ENCODE peak calls at places on chromosomes 6 and 20, in nine cellular contexts. E is hippocampal formation, O is ureter, F is aorta, L is neuronal stem cell, H is fibroblast of the aortic adventitia, B is cardiac fibroblast, U is choroid plexus epithelial cell, X is T-helper 1 cell. S is an unnamed sample.

GRCh38 chr6:56804996-56805395 is 149.9 kb upstream of the BEND6 start:
- DNase-seq in U (peak; percentile 77), B (peak; percentile 66), O (no peak), E (no peak), F (no peak), L (no peak), H (peak; percentile 73), X (no peak), S (no peak)

GRCh38 chr6:27795697-27796494 is 116.3 kb downstream of the OR2B2 start:
- DNase-seq in H (peak; percentile 97), B (peak; percentile 93), E (no peak), F (no peak), O (peak; percentile 80), U (peak; percentile 94), X (no peak), L (peak; percentile 88), S (no peak)

GRCh38 chr6:151075527-151075926 is 164.2 kb upstream of the AKAP12 start:
- DNase-seq in O (no peak), U (peak; percentile 71), H (peak; percentile 46), B (peak; percentile 86), F (no peak), L (no peak), X (no peak), E (no peak), S (no peak)

GRCh38 chr6:163455553-163455952 is 41.0 kb downstream of the QKI start:
- DNase-seq in H (no peak), L (no peak), U (peak; percentile 70), E (no peak), O (no peak), X (no peak), B (no peak), F (no peak), S (no peak)

GRCh38 chr6:142014515-142014914 is 118.2 kb upstream of the GJE1 start:
- DNase-seq in L (no peak), F (no peak), X (no peak), H (peak; percentile 75), E (no peak), U (peak; percentile 63), O (no peak), B (peak; percentile 69), S (no peak)

GRCh38 chr20:62776692-62777527 is 19.4 kb upstream of the MRGBP start:
- DNase-seq in F (no peak), U (no peak), B (no peak), H (no peak), X (no peak), L (no peak), E (no peak), O (no peak), S (no peak)

GRCh38 chr6:113047932-113048331 is 700.8 kb downstream of the RFPL4B start:
- DNase-seq in B (no peak), U (peak; percentile 14), E (no peak), H (peak; percentile 35), O (no peak), L (no peak), X (no peak), F (no peak), S (no peak)

GRCh38 chr20:53329781-53330180 is 263.9 kb downstream of the ZNF217 start:
- DNase-seq in L (no peak), B (no peak), X (no peak), E (no peak), O (no peak), H (no peak), U (no peak), F (no peak), S (no peak)

GRCh38 chr20:5073154-5074049 is 46.4 kb downstream of the PCNA start:
- DNase-seq in U (peak; percentile 24), H (peak; percentile 86), X (no peak), E (peak; percentile 56), O (peak; percentile 89), F (peak; percentile 96), L (no peak), B (peak; percentile 74), S (peak; percentile 93)

GRCh38 chr20:3248167-3248992 is 9.4 kb upstream of the SLC4A11 start:
- DNase-seq in X (no peak), F (no peak), O (no peak), L (peak; percentile 15), B (peak; percentile 38), H (peak; percentile 28), U (peak; percentile 26), E (no peak), S (peak; percentile 81)

GRCh38 chr6:9543649-9544048 is 871.2 kb downstream of the TFAP2A start:
- DNase-seq in B (no peak), O (no peak), L (no peak), X (no peak), H (no peak), E (no peak), U (no peak), F (no peak), S (no peak)

GRCh38 chr6:26202201-26202611 is 115.0 kb downstream of the HFE start:
- DNase-seq in B (no peak), E (no peak), H (no peak), U (no peak), L (no peak), X (no peak), O (no peak), F (no peak), S (no peak)

GRCh38 chr6:83592770-83593394 is 80.5 kb downstream of the PRSS35 start:
- DNase-seq in O (no peak), L (no peak), F (no peak), B (peak; percentile 19), U (peak; percentile 42), X (no peak), E (no peak), H (peak; percentile 14), S (no peak)

GRCh38 chr20:24134284-24134683 is 145.7 kb upstream of the GGTLC1 start:
- DNase-seq in X (no peak), L (no peak), U (peak; percentile 18), H (peak; percentile 25), E (no peak), O (no peak), F (no peak), B (no peak), S (no peak)

GRCh38 chr20:37821691-37822655 is 81.0 kb upstream of the VSTM2L start:
- DNase-seq in E (no peak), H (peak; percentile 68), F (no peak), O (no peak), U (peak; percentile 83), L (no peak), B (peak; percentile 71), X (no peak), S (no peak)

GRCh38 chr20:35329435-35330139 is 37.4 kb upstream of the FAM83C start:
- DNase-seq in L (peak; percentile 14), F (no peak), H (no peak), X (no peak), B (no peak), O (no peak), U (no peak), E (no peak), S (no peak)

GRCh38 chr20:62400541-62400940 is 6.5 kb downstream of the CABLES2 start:
- DNase-seq in U (no peak), F (no peak), E (no peak), X (no peak), B (no peak), L (no peak), O (no peak), H (no peak), S (no peak)

GRCh38 chr6:121651420-121651819 is 216.0 kb downstream of the GJA1 start:
- DNase-seq in E (no peak), O (no peak), X (no peak), U (peak; percentile 86), L (no peak), F (no peak), B (peak; percentile 47), H (no peak), S (no peak)

GRCh38 chr6:35654883-35655282 is 33.8 kb downstream of the FKBP5 start:
- DNase-seq in F (no peak), U (no peak), L (no peak), E (no peak), B (no peak), X (no peak), H (no peak), O (no peak), S (no peak)

GRCh38 chr6:144145546-144145945 is 4.8 kb upstream of the STX11 start:
- DNase-seq in L (no peak), X (no peak), O (no peak), F (no peak), B (no peak), U (no peak), H (peak; percentile 15), E (no peak), S (no peak)

GRCh38 chr6:158044525-158044888 is 62.8 kb downstream of the SYNJ2 start:
- DNase-seq in L (no peak), H (no peak), X (no peak), E (no peak), F (no peak), B (no peak), U (no peak), O (no peak), S (peak; percentile 0)

GRCh38 chr20:23049933-23050838 is 714 bp upstream of the THBD start:
- DNase-seq in X (no peak), U (peak; percentile 51), E (no peak), O (peak; percentile 75), L (peak; percentile 29), H (no peak), B (no peak), F (peak; percentile 91), S (no peak)

GRCh38 chr20:49278817-49279676 is 1.2 kb upstream of the ZNFX1 start:
- DNase-seq in H (no peak), F (no peak), B (peak; percentile 39), O (no peak), L (no peak), U (peak; percentile 48), E (no peak), X (no peak), S (no peak)

GRCh38 chr6:72733045-72733444 is 111.2 kb downstream of the KCNQ5 start:
- DNase-seq in H (no peak), L (no peak), O (no peak), E (no peak), X (no peak), B (no peak), U (no peak), F (no peak), S (no peak)